ENCODE peak calls at places on chromosomes 5 and 9, in nine cellular contexts. One of them, this sample, is unnamed.

GRCh38 chr5:62144395-62145022 is 161.5 kb upstream of the KIF2A start:
- DNase-seq in OCI-LY7: no peak
- DNase-seq in PC-3: peak; percentile 71
- DNase-seq in hepatocyte: no peak
- DNase-seq in GM23248: peak; percentile 68
- DNase-seq in neural progenitor cell: no peak
- DNase-seq in SK-N-SH: no peak
- DNase-seq in GM23338: no peak
- DNase-seq in HCT116: no peak
- DNase-seq in this sample: no peak

GRCh38 chr9:14270358-14271077 is 43.4 kb downstream of the NFIB start:
- DNase-seq in hepatocyte: peak; percentile 50
- DNase-seq in GM23248: peak; percentile 30
- DNase-seq in SK-N-SH: peak; percentile 43
- DNase-seq in PC-3: no peak
- DNase-seq in HCT116: no peak
- DNase-seq in GM23338: no peak
- DNase-seq in neural progenitor cell: no peak
- DNase-seq in OCI-LY7: no peak
- DNase-seq in this sample: no peak

GRCh38 chr5:154477382-154478223 is 424 bp downstream of the HAND1 start:
- DNase-seq in SK-N-SH: no peak
- DNase-seq in neural progenitor cell: peak; percentile 77
- DNase-seq in HCT116: no peak
- DNase-seq in OCI-LY7: no peak
- DNase-seq in GM23338: peak; percentile 64
- DNase-seq in PC-3: no peak
- DNase-seq in hepatocyte: peak; percentile 57
- DNase-seq in GM23248: peak; percentile 54
- DNase-seq in this sample: no peak

GRCh38 chr5:149018909-149019443 is 43.9 kb downstream of the SH3TC2 start:
- DNase-seq in HCT116: no peak
- DNase-seq in OCI-LY7: no peak
- DNase-seq in GM23248: peak; percentile 45
- DNase-seq in hepatocyte: peak; percentile 25
- DNase-seq in GM23338: no peak
- DNase-seq in neural progenitor cell: no peak
- DNase-seq in PC-3: no peak
- DNase-seq in SK-N-SH: no peak
- DNase-seq in this sample: no peak

GRCh38 chr9:209143-209758 is 5.4 kb upstream of the DOCK8 start:
- DNase-seq in neural progenitor cell: no peak
- DNase-seq in SK-N-SH: no peak
- DNase-seq in OCI-LY7: no peak
- DNase-seq in hepatocyte: no peak
- DNase-seq in GM23248: no peak
- DNase-seq in GM23338: no peak
- DNase-seq in PC-3: no peak
- DNase-seq in HCT116: no peak
- DNase-seq in this sample: no peak

GRCh38 chr5:96893342-96893741 is 17.0 kb downstream of the ERAP2 start:
- DNase-seq in GM23338: no peak
- DNase-seq in OCI-LY7: no peak
- DNase-seq in hepatocyte: peak; percentile 23
- DNase-seq in neural progenitor cell: no peak
- DNase-seq in HCT116: no peak
- DNase-seq in SK-N-SH: no peak
- DNase-seq in PC-3: peak; percentile 35
- DNase-seq in GM23248: peak; percentile 15
- DNase-seq in this sample: no peak

GRCh38 chr5:135890867-135891266 is 4.8 kb downstream of the IL9 start:
- DNase-seq in neural progenitor cell: no peak
- DNase-seq in HCT116: no peak
- DNase-seq in OCI-LY7: no peak
- DNase-seq in PC-3: no peak
- DNase-seq in hepatocyte: no peak
- DNase-seq in GM23248: no peak
- DNase-seq in GM23338: no peak
- DNase-seq in SK-N-SH: no peak
- DNase-seq in this sample: peak; percentile 92

GRCh38 chr9:135379540-135380267 is 99.9 kb upstream of the PPP1R26 start:
- DNase-seq in PC-3: no peak
- DNase-seq in neural progenitor cell: no peak
- DNase-seq in hepatocyte: no peak
- DNase-seq in GM23338: no peak
- DNase-seq in SK-N-SH: no peak
- DNase-seq in HCT116: no peak
- DNase-seq in OCI-LY7: no peak
- DNase-seq in GM23248: peak; percentile 19
- DNase-seq in this sample: no peak

GRCh38 chr5:149504649-149505048 is 46.6 kb downstream of the CSNK1A1 start:
- DNase-seq in OCI-LY7: no peak
- DNase-seq in hepatocyte: no peak
- DNase-seq in PC-3: no peak
- DNase-seq in GM23248: no peak
- DNase-seq in HCT116: no peak
- DNase-seq in GM23338: no peak
- DNase-seq in neural progenitor cell: no peak
- DNase-seq in SK-N-SH: no peak
- DNase-seq in this sample: no peak

GRCh38 chr9:111298111-111298510 is 31.9 kb downstream of the OR2K2 start:
- DNase-seq in hepatocyte: no peak
- DNase-seq in neural progenitor cell: no peak
- DNase-seq in PC-3: no peak
- DNase-seq in HCT116: no peak
- DNase-seq in GM23248: no peak
- DNase-seq in GM23338: no peak
- DNase-seq in SK-N-SH: no peak
- DNase-seq in OCI-LY7: no peak
- DNase-seq in this sample: no peak

GRCh38 chr5:61801174-61801573 is 469.1 kb downstream of the ZSWIM6 start:
- DNase-seq in OCI-LY7: no peak
- DNase-seq in GM23248: no peak
- DNase-seq in HCT116: no peak
- DNase-seq in neural progenitor cell: no peak
- DNase-seq in PC-3: no peak
- DNase-seq in SK-N-SH: no peak
- DNase-seq in hepatocyte: no peak
- DNase-seq in GM23338: no peak
- DNase-seq in this sample: no peak

DNA sequence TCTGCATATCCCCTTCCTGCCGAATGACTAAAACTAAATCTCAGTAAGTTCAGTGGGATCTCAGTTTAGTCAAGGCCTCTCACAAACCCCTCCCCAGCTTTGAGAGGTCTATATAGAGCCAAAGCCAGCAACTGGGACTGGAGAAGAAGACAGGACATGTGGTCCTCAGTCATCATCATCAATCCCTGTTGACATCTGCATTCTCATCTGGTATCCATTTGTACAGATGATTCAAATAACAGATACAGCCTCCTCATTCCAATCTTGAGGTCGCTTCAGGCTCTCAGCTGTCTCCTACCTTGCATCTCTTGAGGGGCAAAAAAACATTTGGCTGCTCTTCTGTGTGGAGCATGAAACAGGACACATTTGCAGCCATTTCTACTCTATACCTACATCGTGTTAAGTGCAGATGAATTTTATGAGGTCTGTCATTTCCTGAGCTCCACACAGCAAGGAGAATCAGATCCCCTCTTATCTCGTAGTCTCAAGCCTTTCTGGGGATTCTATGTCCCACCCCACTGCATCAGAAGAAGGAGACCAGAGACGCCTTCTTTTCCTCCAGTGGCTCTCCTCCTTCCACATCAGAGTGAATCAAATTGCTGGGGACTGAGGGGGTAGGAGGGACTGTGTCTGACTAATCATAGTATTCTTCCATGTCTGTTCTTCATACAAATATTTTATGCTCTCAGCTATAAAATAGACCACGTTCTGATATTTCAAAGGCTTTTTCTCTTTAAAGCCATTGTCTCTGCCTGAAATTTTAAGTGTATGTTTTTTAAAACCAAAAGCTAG is 4.7 kb upstream of the RECK start:
- DNase-seq in neural progenitor cell: no peak
- DNase-seq in GM23248: peak; percentile 60
- DNase-seq in SK-N-SH: no peak
- DNase-seq in hepatocyte: no peak
- DNase-seq in GM23338: no peak
- DNase-seq in OCI-LY7: no peak
- DNase-seq in HCT116: no peak
- DNase-seq in PC-3: no peak
- DNase-seq in this sample: no peak
- TF ChIP-seq EZH2phosphoT487 in neural progenitor cell: no peak
- TF ChIP-seq EZH2phosphoT487 in GM23248: no peak
- TF ChIP-seq EZH2phosphoT487 in SK-N-SH: no peak
- TF ChIP-seq EZH2phosphoT487 in hepatocyte: no peak
- TF ChIP-seq EZH2phosphoT487 in GM23338: no peak
- TF ChIP-seq EZH2phosphoT487 in OCI-LY7: no peak
- TF ChIP-seq EZH2phosphoT487 in HCT116: no peak
- TF ChIP-seq EZH2phosphoT487 in PC-3: no peak
- TF ChIP-seq EZH2phosphoT487 in this sample: no peak

DNA sequence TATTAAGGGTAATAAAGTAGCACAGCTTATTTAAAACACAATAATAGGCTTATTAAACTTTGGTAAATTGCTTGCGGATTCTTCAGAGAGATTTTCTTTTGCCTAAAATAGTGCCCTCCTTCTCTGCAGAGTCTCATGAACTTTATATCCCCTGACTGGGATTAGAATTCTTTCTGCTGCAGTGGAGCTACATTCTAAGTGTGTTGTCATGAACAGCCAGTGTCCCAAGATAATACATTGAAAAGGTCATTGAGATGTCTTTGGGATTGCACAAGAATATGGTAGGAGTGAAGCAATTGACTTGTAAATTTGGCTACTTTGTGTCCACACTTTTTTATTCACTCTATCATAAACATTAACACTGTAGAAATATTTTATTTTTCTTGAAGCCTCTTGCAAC is 604.5 kb downstream of the GABRG2 start:
- DNase-seq in SK-N-SH: no peak
- DNase-seq in GM23248: no peak
- DNase-seq in PC-3: no peak
- DNase-seq in hepatocyte: no peak
- DNase-seq in HCT116: no peak
- DNase-seq in OCI-LY7: no peak
- DNase-seq in GM23338: no peak
- DNase-seq in neural progenitor cell: no peak
- DNase-seq in this sample: no peak
- H4K20me1 ChIP-seq in SK-N-SH: no peaks in the 10 kb centered on the region
- H4K20me1 ChIP-seq in GM23248: no peaks in the 10 kb centered on the region
- H4K20me1 ChIP-seq in PC-3: no peaks in the 10 kb centered on the region
- H4K20me1 ChIP-seq in hepatocyte: no peaks in the 10 kb centered on the region
- H4K20me1 ChIP-seq in HCT116: no peaks in the 10 kb centered on the region
- H4K20me1 ChIP-seq in OCI-LY7: no peaks in the 10 kb centered on the region
- H4K20me1 ChIP-seq in GM23338: no peaks in the 10 kb centered on the region
- H4K20me1 ChIP-seq in neural progenitor cell: no peaks in the 10 kb centered on the region
- H4K20me1 ChIP-seq in this sample: no peaks in the 10 kb centered on the region

DNA sequence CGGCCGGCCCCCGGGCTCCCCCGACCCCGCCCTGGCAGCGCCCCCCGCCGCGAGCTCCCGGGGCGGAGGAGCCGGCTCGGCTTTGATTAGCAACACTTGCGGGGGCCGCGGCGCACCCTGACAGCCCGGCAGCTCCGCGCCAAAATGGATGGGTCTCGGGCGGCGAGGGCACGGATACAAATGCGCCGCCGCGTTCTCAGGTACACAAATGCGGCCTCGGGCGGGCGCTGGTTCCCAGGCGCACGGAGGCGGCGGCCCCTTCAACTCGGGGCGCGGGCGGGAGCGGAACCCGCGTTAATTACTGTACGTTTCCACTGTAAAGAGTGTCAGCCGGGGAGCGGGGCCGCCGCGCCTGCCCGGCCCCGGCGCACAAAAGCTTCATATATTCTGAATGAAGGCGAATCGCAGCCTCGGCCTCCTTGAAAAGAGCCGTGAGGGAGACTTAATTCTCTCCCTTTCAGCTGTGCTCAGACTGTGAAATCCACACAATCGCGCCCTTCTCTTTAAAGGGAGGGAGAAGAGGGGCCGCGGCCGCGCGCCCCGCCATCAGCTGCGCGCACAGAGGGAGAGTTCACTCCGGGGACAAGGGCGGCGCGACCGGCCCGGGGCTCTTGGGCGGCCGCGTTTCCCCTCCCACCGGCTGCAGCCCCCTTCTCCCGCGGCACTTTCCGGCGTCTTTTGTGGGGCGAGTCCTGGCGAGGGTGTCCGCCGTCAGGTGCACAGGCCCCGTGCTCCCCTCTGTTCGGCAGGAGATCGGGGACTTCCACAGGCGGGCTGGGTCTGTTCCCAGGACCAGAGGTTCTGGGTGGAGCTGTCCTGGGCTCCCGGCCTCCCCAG is 27.0 kb downstream of the MSX2 start:
- DNase-seq in neural progenitor cell: peak; percentile 83
- DNase-seq in HCT116: no peak
- DNase-seq in SK-N-SH: peak; percentile 87
- DNase-seq in GM23338: peak; percentile 81
- DNase-seq in GM23248: peak; percentile 52
- DNase-seq in PC-3: no peak
- DNase-seq in hepatocyte: peak; percentile 59
- DNase-seq in OCI-LY7: no peak
- DNase-seq in this sample: no peak
- H2AFZ ChIP-seq in neural progenitor cell: peak overlapping the region; percentile 87
- H2AFZ ChIP-seq in HCT116: peak overlapping the region; percentile 82
- H2AFZ ChIP-seq in SK-N-SH: peak overlapping the region; percentile 93
- H2AFZ ChIP-seq in GM23338: peak overlapping the region; percentile 99
- H2AFZ ChIP-seq in GM23248: peak overlapping the region; percentile 87
- H2AFZ ChIP-seq in PC-3: peak overlapping the region; percentile 53
- H2AFZ ChIP-seq in hepatocyte: peak overlapping the region; percentile 98
- H2AFZ ChIP-seq in OCI-LY7: no peak overlapping the region
- H2AFZ ChIP-seq in this sample: peak overlapping the region; percentile 31

GRCh38 chr9:33265211-33265885 is 499 bp downstream of the CHMP5 start:
- DNase-seq in SK-N-SH: no peak
- DNase-seq in neural progenitor cell: no peak
- DNase-seq in PC-3: no peak
- DNase-seq in GM23248: peak; percentile 51
- DNase-seq in hepatocyte: no peak
- DNase-seq in GM23338: no peak
- DNase-seq in HCT116: no peak
- DNase-seq in OCI-LY7: no peak
- DNase-seq in this sample: no peak

GRCh38 chr9:33260372-33260771 is 4.1 kb downstream of the BAG1 start:
- DNase-seq in SK-N-SH: no peak
- DNase-seq in GM23248: no peak
- DNase-seq in GM23338: no peak
- DNase-seq in HCT116: no peak
- DNase-seq in hepatocyte: no peak
- DNase-seq in neural progenitor cell: no peak
- DNase-seq in PC-3: no peak
- DNase-seq in OCI-LY7: no peak
- DNase-seq in this sample: no peak

GRCh38 chr9:33263936-33264472 is 504 bp downstream of the BAG1 start:
- DNase-seq in HCT116: no peak
- DNase-seq in OCI-LY7: peak; percentile 73
- DNase-seq in hepatocyte: peak; percentile 52
- DNase-seq in neural progenitor cell: no peak
- DNase-seq in GM23248: peak; percentile 51
- DNase-seq in PC-3: no peak
- DNase-seq in GM23338: no peak
- DNase-seq in SK-N-SH: peak; percentile 61
- DNase-seq in this sample: peak; percentile 55

GRCh38 chr9:33264473-33265177 is at the start of the genes BAG1 and CHMP5:
- DNase-seq in OCI-LY7: peak; percentile 99
- DNase-seq in GM23338: peak; percentile 100
- DNase-seq in PC-3: peak; percentile 98
- DNase-seq in HCT116: peak; percentile 98
- DNase-seq in SK-N-SH: peak; percentile 97
- DNase-seq in neural progenitor cell: peak; percentile 99
- DNase-seq in GM23248: peak; percentile 100
- DNase-seq in hepatocyte: peak; percentile 100
- DNase-seq in this sample: peak; percentile 99

GRCh38 chr9:33263131-33263935 is 1.2 kb downstream of the BAG1 start:
- DNase-seq in GM23248: peak; percentile 68
- DNase-seq in HCT116: no peak
- DNase-seq in neural progenitor cell: peak; percentile 39
- DNase-seq in SK-N-SH: peak; percentile 29
- DNase-seq in hepatocyte: peak; percentile 38
- DNase-seq in GM23338: peak; percentile 32
- DNase-seq in OCI-LY7: peak; percentile 43
- DNase-seq in PC-3: peak; percentile 10
- DNase-seq in this sample: peak; percentile 28
- TF ChIP-seq EZH2phosphoT487 in GM23248: no peak
- TF ChIP-seq EZH2phosphoT487 in HCT116: no peak
- TF ChIP-seq EZH2phosphoT487 in neural progenitor cell: no peak
- TF ChIP-seq EZH2phosphoT487 in SK-N-SH: no peak
- TF ChIP-seq EZH2phosphoT487 in hepatocyte: no peak
- TF ChIP-seq EZH2phosphoT487 in GM23338: no peak
- TF ChIP-seq EZH2phosphoT487 in OCI-LY7: no peak
- TF ChIP-seq EZH2phosphoT487 in PC-3: no peak
- TF ChIP-seq EZH2phosphoT487 in this sample: no peak

This sample was measured in MM.1S.